ENCODE peak calls at places on chromosome 2, in ten cellular contexts. A, J, S, L, H, V, U, M, I and K are unnamed samples. For H3K4me1, H3K36me3 and H3K9me3, the result is how much of the 10 kb centered on the place peaks cover.

GRCh38 chr2:219314804-219315468 is 5.7 kb upstream of the PTPRN start:
- DNase-seq in A (no peak), J (peak), S (no peak), L (no peak), H (no peak), V (no peak), U (no peak), M (no peak), I (no peak), K (no peak)

GRCh38 chr2:227661827-227662226 is 4.8 kb upstream of the SCYGR5 start:
- DNase-seq in A (no peak), J (peak), S (no peak), L (no peak), H (peak), V (no peak), U (no peak), M (no peak), I (no peak), K (no peak)

GRCh38 chr2:99085400-99085799 is 56.1 kb upstream of the C2orf15 start:
- DNase-seq in A (no peak), J (no peak), S (no peak), L (peak), H (peak), V (no peak), U (peak), M (no peak), I (no peak), K (no peak)

GRCh38 chr2:26768759-26769500 is 4.8 kb downstream of the SLC35F6 start:
- DNase-seq in A (peak), J (peak), S (peak), L (peak), H (peak), V (peak), U (peak), M (peak), I (peak), K (peak)

GRCh38 chr2:218889937-218890336 is 9.3 kb downstream of the WNT10A start:
- DNase-seq in A (no peak), J (no peak), S (no peak), L (no peak), H (no peak), V (no peak), U (no peak), M (no peak), I (peak), K (no peak)

GRCh38 chr2:182446087-182446486 is 19.3 kb upstream of the PDE1A start:
- DNase-seq in A (no peak), J (peak), S (no peak), L (no peak), H (peak), V (no peak), U (no peak), M (no peak), I (no peak), K (no peak)

GRCh38 chr2:179186126-179186525 is 78.5 kb downstream of the SESTD1 start:
- DNase-seq in A (no peak), J (peak), S (no peak), L (peak), H (peak), V (no peak), U (no peak), M (no peak), I (no peak), K (no peak)

GRCh38 chr2:56681659-56682396 is 498.0 kb downstream of the CCDC85A start:
- DNase-seq in A (no peak), J (peak), S (no peak), L (peak), H (peak), V (no peak), U (no peak), M (no peak), I (no peak), K (no peak)

GRCh38 chr2:210203162-210203561 is 22.1 kb downstream of the ACADL start:
- DNase-seq in A (no peak), J (no peak), S (no peak), L (no peak), H (no peak), V (no peak), U (no peak), M (no peak), I (no peak), K (no peak)

GRCh38 chr2:26982102-26982742 is 11.8 kb downstream of the MAPRE3 start:
- DNase-seq in A (peak), J (peak), S (peak), L (peak), H (peak), V (no peak), U (peak), M (peak), I (no peak), K (no peak)

GRCh38 chr2:58939388-58939787 is 698.3 kb upstream of the FANCL start:
- DNase-seq in A (no peak), J (peak), S (no peak), L (peak), H (no peak), V (no peak), U (no peak), M (no peak), I (no peak), K (peak)

GRCh38 chr2:230075988-230076631 is 7.4 kb upstream of the SLC16A14 start:
- DNase-seq in A (no peak), J (no peak), S (no peak), L (no peak), H (peak), V (no peak), U (no peak), M (no peak), I (no peak), K (no peak)

GRCh38 chr2:15557947-15558346 is 3.2 kb downstream of the NBAS start:
- DNase-seq in A (no peak), J (peak), S (no peak), L (no peak), H (no peak), V (no peak), U (no peak), M (no peak), I (no peak), K (no peak)

GRCh38 chr2:149767516-149767974 is 180.0 kb upstream of the MMADHC start:
- DNase-seq in A (no peak), J (peak), S (no peak), L (peak), H (peak), V (no peak), U (no peak), M (no peak), I (no peak), K (no peak)

GRCh38 chr2:216551234-216551633 is 52.6 kb downstream of the RPL37A start:
- DNase-seq in A (no peak), J (peak), S (no peak), L (no peak), H (peak), V (no peak), U (peak), M (no peak), I (no peak), K (no peak)

GRCh38 chr2:69253033-69253535 is 133.9 kb downstream of the GFPT1 start:
- DNase-seq in A (no peak), J (peak), S (no peak), L (peak), H (peak), V (no peak), U (no peak), M (no peak), I (no peak), K (no peak)

GRCh38 chr2:205665791-205666190 is 16.5 kb upstream of the NRP2 start:
- DNase-seq in A (no peak), J (no peak), S (no peak), L (no peak), H (no peak), V (no peak), U (no peak), M (no peak), I (no peak), K (no peak)

GRCh38 chr2:130749641-130750040 is 5.7 kb upstream of the AMER3 start:
- DNase-seq in A (no peak), J (no peak), S (no peak), L (no peak), H (no peak), V (no peak), U (no peak), M (no peak), I (peak), K (no peak)

GRCh38 chr2:230220347-230220969 is 674 bp upstream of the SP110 start:
- DNase-seq in A (no peak), J (no peak), S (no peak), L (no peak), H (no peak), V (no peak), U (peak), M (no peak), I (no peak), K (no peak)

GRCh38 chr2:166494140-166494544 is at the start of gene SCN7A:
- DNase-seq in A (peak), J (peak), S (peak), L (peak), H (peak), V (no peak), U (peak), M (peak), I (peak), K (no peak)

GRCh38 chr2:84805250-84805917 is 75.5 kb downstream of the TRABD2A start:
- DNase-seq in A (no peak), J (peak), S (no peak), L (peak), H (peak), V (no peak), U (no peak), M (no peak), I (no peak), K (no peak)

GRCh38 chr2:22855081-22855480 is 529.9 kb upstream of the KLHL29 start:
- DNase-seq in A (no peak), J (no peak), S (no peak), L (no peak), H (no peak), V (no peak), U (no peak), M (no peak), I (no peak), K (no peak)

GRCh38 chr2:72032481-72033041 is 115.1 kb downstream of the CYP26B1 start:
- DNase-seq in A (peak), J (no peak), S (no peak), L (no peak), H (no peak), V (no peak), U (no peak), M (no peak), I (no peak), K (peak)

DNA sequence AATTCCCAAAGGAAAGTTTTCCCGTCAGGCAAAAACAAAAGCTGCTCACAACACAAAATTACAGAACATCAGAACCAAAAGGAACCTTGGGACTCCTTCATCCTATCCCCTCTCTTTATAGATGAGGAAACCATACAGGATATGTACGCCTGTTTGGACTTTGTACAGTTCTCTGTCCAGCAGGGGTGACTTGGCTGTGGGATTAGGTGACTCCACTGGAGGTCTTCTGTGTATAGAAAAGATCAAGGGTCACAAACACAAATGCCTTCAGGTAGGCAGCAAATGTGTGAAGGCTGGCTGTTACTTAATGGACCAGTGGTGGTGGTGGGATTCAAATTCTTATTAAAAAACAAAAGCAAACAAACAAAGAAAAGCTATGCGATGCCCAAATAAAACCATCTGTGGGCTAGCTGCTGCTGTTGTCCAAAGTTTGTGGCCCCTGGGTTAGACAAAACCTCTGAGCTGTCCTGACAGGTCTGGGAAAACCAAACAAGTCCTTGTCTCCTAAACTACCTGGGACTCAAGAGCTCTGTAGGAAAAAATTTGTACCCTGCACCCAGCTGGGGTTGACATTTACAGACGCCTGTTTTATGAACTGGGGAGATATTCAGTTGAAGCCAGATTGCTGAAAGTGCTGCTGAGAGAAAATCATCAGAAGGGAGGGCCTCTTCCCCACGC is 1.3 kb upstream of the CEP68 start:
- DNase-seq in A (no peak), J (no peak), S (no peak), L (no peak), H (no peak), V (no peak), U (no peak), M (no peak), I (no peak), K (no peak)
- H3K4me1 ChIP-seq in A (under half), J (under half), S (under half), L (under half), H (under half), V (under half), U (under half), M (under half), I (under half), K (under half)

DNA sequence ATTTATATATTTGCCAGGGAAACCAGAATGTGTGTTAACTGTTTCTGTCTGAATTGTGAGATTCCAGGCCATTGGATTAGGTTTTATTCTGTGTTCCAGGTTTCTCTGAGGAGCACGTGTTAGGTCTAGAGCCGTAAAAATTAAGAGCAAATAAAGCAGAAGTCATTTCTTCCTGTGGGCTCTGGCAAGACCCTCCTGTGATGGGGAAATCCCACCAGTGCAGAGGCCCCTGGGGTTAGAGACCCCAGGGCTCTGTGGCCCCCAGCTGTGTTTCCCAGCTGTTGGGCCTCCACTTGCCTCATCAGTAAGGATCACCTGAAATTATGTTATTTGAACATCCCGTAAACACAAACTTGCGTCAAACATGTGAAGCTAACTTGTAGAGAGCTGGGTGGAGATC is 50.2 kb downstream of the HK2 start:
- DNase-seq in A (no peak), J (no peak), S (no peak), L (no peak), H (no peak), V (no peak), U (no peak), M (no peak), I (no peak), K (no peak)
- H3K36me3 ChIP-seq in A (under half), J (under half), S (under half), L (half or more), H (half or more), V (under half), U (under half), M (half or more), I (under half), K (under half)

DNA sequence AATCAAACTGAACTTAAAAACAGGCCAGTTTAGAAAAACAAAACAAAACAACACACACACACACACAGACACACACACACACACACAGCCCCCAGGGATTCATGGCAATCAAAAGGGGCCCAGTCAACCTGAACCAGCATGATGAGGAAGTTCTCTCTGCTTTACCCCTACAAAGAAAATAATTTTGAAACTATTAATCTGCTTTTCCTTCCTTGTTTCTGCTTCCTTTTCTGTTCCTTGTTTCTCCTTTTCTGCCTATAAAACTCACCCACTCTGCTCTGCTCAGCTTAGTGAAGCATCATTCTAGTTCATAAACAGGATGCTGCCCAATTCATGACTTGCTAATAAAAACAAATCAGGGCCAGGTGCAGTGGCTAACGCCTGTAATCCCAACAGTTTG is 203.1 kb downstream of the RAB3GAP1 start:
- DNase-seq in A (no peak), J (no peak), S (no peak), L (no peak), H (no peak), V (no peak), U (no peak), M (no peak), I (no peak), K (no peak)
- H3K9me3 ChIP-seq in A (under half), J (under half), S (under half), L (under half), H (under half), V (under half), U (under half), M (under half), I (under half), K (under half)

GRCh38 chr2:121832992-121833732 is 77.7 kb downstream of the TSN start:
- DNase-seq in A (no peak), J (no peak), S (peak), L (no peak), H (no peak), V (no peak), U (no peak), M (no peak), I (no peak), K (no peak)

GRCh38 chr2:121832372-121832771 is 76.9 kb downstream of the TSN start:
- DNase-seq in A (no peak), J (no peak), S (peak), L (no peak), H (no peak), V (no peak), U (no peak), M (no peak), I (no peak), K (no peak)

GRCh38 chr2:121828281-121828731 is 72.9 kb downstream of the TSN start:
- DNase-seq in A (no peak), J (peak), S (no peak), L (no peak), H (no peak), V (no peak), U (no peak), M (no peak), I (no peak), K (no peak)

GRCh38 chr2:121830809-121831208 is 75.4 kb downstream of the TSN start:
- DNase-seq in A (no peak), J (no peak), S (no peak), L (no peak), H (no peak), V (no peak), U (no peak), M (no peak), I (no peak), K (no peak)

GRCh38 chr2:121831841-121832240 is 76.4 kb downstream of the TSN start:
- DNase-seq in A (no peak), J (no peak), S (peak), L (no peak), H (peak), V (no peak), U (no peak), M (no peak), I (no peak), K (no peak)
- H3K4me1 ChIP-seq in A (under half), J (under half), S (under half), L (under half), H (under half), V (under half), U (under half), M (under half), I (under half), K (under half)